ENCODE peak calls at places on chromosome 2, in ten cellular contexts. One of them, this sample, is unnamed.

GRCh38 chr2:156896294-156896693 is 361.2 kb upstream of the GALNT5 start:
- DNase-seq in AG04450: no peak
- DNase-seq in A549: no peak
- DNase-seq in stimulated activated CD4-positive, alpha-beta T cell treated with anti-CD3 and anti-CD28 coated beads, TNF-alpha, amount 100 ng/mL, for 24 hours: no peak
- DNase-seq in Caki2: no peak
- DNase-seq in activated naive CD8-positive, alpha-beta T cell treated with anti-CD3 and anti-CD28 coated beads, Interleukin-2, amount 50 U/mL, for 16 hours: no peak
- DNase-seq in upper lobe of right lung: no peak
- DNase-seq in T-helper 1 cell: no peak
- DNase-seq in Calu3: no peak
- DNase-seq in germinal center: no peak
- DNase-seq in this sample: peak

GRCh38 chr2:60463249-60463648 is 90.2 kb downstream of the BCL11A start:
- DNase-seq in germinal center: no peak
- DNase-seq in A549: no peak
- DNase-seq in T-helper 1 cell: no peak
- DNase-seq in upper lobe of right lung: no peak
- DNase-seq in AG04450: no peak
- DNase-seq in Calu3: no peak
- DNase-seq in Caki2: no peak
- DNase-seq in activated naive CD8-positive, alpha-beta T cell treated with anti-CD3 and anti-CD28 coated beads, Interleukin-2, amount 50 U/mL, for 16 hours: no peak
- DNase-seq in stimulated activated CD4-positive, alpha-beta T cell treated with anti-CD3 and anti-CD28 coated beads, TNF-alpha, amount 100 ng/mL, for 24 hours: no peak
- DNase-seq in this sample: peak

GRCh38 chr2:218783612-218784169 is 1.7 kb downstream of the CYP27A1 start:
- DNase-seq in T-helper 1 cell: no peak
- DNase-seq in A549: no peak
- DNase-seq in germinal center: no peak
- DNase-seq in activated naive CD8-positive, alpha-beta T cell treated with anti-CD3 and anti-CD28 coated beads, Interleukin-2, amount 50 U/mL, for 16 hours: no peak
- DNase-seq in upper lobe of right lung: peak
- DNase-seq in AG04450: no peak
- DNase-seq in Caki2: no peak
- DNase-seq in stimulated activated CD4-positive, alpha-beta T cell treated with anti-CD3 and anti-CD28 coated beads, TNF-alpha, amount 100 ng/mL, for 24 hours: no peak
- DNase-seq in Calu3: no peak
- DNase-seq in this sample: no peak

GRCh38 chr2:105842555-105842954 is 97.8 kb downstream of the NCK2 start:
- DNase-seq in germinal center: no peak
- DNase-seq in upper lobe of right lung: no peak
- DNase-seq in Caki2: no peak
- DNase-seq in T-helper 1 cell: no peak
- DNase-seq in stimulated activated CD4-positive, alpha-beta T cell treated with anti-CD3 and anti-CD28 coated beads, TNF-alpha, amount 100 ng/mL, for 24 hours: no peak
- DNase-seq in Calu3: no peak
- DNase-seq in AG04450: no peak
- DNase-seq in A549: no peak
- DNase-seq in activated naive CD8-positive, alpha-beta T cell treated with anti-CD3 and anti-CD28 coated beads, Interleukin-2, amount 50 U/mL, for 16 hours: no peak
- DNase-seq in this sample: no peak

GRCh38 chr2:237894396-237894979 is 35.1 kb downstream of the RAMP1 start:
- DNase-seq in A549: no peak
- DNase-seq in AG04450: no peak
- DNase-seq in stimulated activated CD4-positive, alpha-beta T cell treated with anti-CD3 and anti-CD28 coated beads, TNF-alpha, amount 100 ng/mL, for 24 hours: no peak
- DNase-seq in Caki2: no peak
- DNase-seq in germinal center: no peak
- DNase-seq in upper lobe of right lung: peak
- DNase-seq in Calu3: no peak
- DNase-seq in activated naive CD8-positive, alpha-beta T cell treated with anti-CD3 and anti-CD28 coated beads, Interleukin-2, amount 50 U/mL, for 16 hours: no peak
- DNase-seq in T-helper 1 cell: no peak
- DNase-seq in this sample: no peak

GRCh38 chr2:112867701-112868631 is 31.4 kb upstream of the IL1B start:
- DNase-seq in activated naive CD8-positive, alpha-beta T cell treated with anti-CD3 and anti-CD28 coated beads, Interleukin-2, amount 50 U/mL, for 16 hours: no peak
- DNase-seq in stimulated activated CD4-positive, alpha-beta T cell treated with anti-CD3 and anti-CD28 coated beads, TNF-alpha, amount 100 ng/mL, for 24 hours: no peak
- DNase-seq in AG04450: no peak
- DNase-seq in upper lobe of right lung: no peak
- DNase-seq in Calu3: no peak
- DNase-seq in Caki2: no peak
- DNase-seq in A549: no peak
- DNase-seq in germinal center: no peak
- DNase-seq in T-helper 1 cell: no peak
- DNase-seq in this sample: no peak

GRCh38 chr2:237073552-237073951 is 12.1 kb upstream of the COPS8 start:
- DNase-seq in upper lobe of right lung: no peak
- DNase-seq in Caki2: no peak
- DNase-seq in A549: no peak
- DNase-seq in stimulated activated CD4-positive, alpha-beta T cell treated with anti-CD3 and anti-CD28 coated beads, TNF-alpha, amount 100 ng/mL, for 24 hours: no peak
- DNase-seq in AG04450: peak
- DNase-seq in T-helper 1 cell: no peak
- DNase-seq in germinal center: no peak
- DNase-seq in activated naive CD8-positive, alpha-beta T cell treated with anti-CD3 and anti-CD28 coated beads, Interleukin-2, amount 50 U/mL, for 16 hours: no peak
- DNase-seq in Calu3: peak
- DNase-seq in this sample: no peak

GRCh38 chr2:176270100-176270750 is 983 bp downstream of the MTX2 start:
- DNase-seq in A549: no peak
- DNase-seq in activated naive CD8-positive, alpha-beta T cell treated with anti-CD3 and anti-CD28 coated beads, Interleukin-2, amount 50 U/mL, for 16 hours: no peak
- DNase-seq in Calu3: no peak
- DNase-seq in stimulated activated CD4-positive, alpha-beta T cell treated with anti-CD3 and anti-CD28 coated beads, TNF-alpha, amount 100 ng/mL, for 24 hours: no peak
- DNase-seq in T-helper 1 cell: no peak
- DNase-seq in Caki2: no peak
- DNase-seq in upper lobe of right lung: no peak
- DNase-seq in AG04450: no peak
- DNase-seq in germinal center: no peak
- DNase-seq in this sample: no peak

GRCh38 chr2:46117994-46118393 is 179.2 kb upstream of the EPAS1 start:
- DNase-seq in T-helper 1 cell: no peak
- DNase-seq in stimulated activated CD4-positive, alpha-beta T cell treated with anti-CD3 and anti-CD28 coated beads, TNF-alpha, amount 100 ng/mL, for 24 hours: no peak
- DNase-seq in A549: no peak
- DNase-seq in Calu3: no peak
- DNase-seq in activated naive CD8-positive, alpha-beta T cell treated with anti-CD3 and anti-CD28 coated beads, Interleukin-2, amount 50 U/mL, for 16 hours: no peak
- DNase-seq in upper lobe of right lung: no peak
- DNase-seq in Caki2: no peak
- DNase-seq in germinal center: no peak
- DNase-seq in AG04450: no peak
- DNase-seq in this sample: no peak

GRCh38 chr2:31504305-31504704 is 76.4 kb downstream of the SRD5A2 start:
- DNase-seq in activated naive CD8-positive, alpha-beta T cell treated with anti-CD3 and anti-CD28 coated beads, Interleukin-2, amount 50 U/mL, for 16 hours: no peak
- DNase-seq in Caki2: no peak
- DNase-seq in germinal center: no peak
- DNase-seq in stimulated activated CD4-positive, alpha-beta T cell treated with anti-CD3 and anti-CD28 coated beads, TNF-alpha, amount 100 ng/mL, for 24 hours: no peak
- DNase-seq in AG04450: no peak
- DNase-seq in upper lobe of right lung: no peak
- DNase-seq in A549: no peak
- DNase-seq in T-helper 1 cell: no peak
- DNase-seq in Calu3: no peak
- DNase-seq in this sample: no peak

GRCh38 chr2:239991689-239992314 is 33.3 kb downstream of the NDUFA10 start:
- DNase-seq in Calu3: no peak
- DNase-seq in A549: peak
- DNase-seq in T-helper 1 cell: no peak
- DNase-seq in upper lobe of right lung: no peak
- DNase-seq in Caki2: peak
- DNase-seq in activated naive CD8-positive, alpha-beta T cell treated with anti-CD3 and anti-CD28 coated beads, Interleukin-2, amount 50 U/mL, for 16 hours: no peak
- DNase-seq in germinal center: peak
- DNase-seq in AG04450: peak
- DNase-seq in stimulated activated CD4-positive, alpha-beta T cell treated with anti-CD3 and anti-CD28 coated beads, TNF-alpha, amount 100 ng/mL, for 24 hours: no peak
- DNase-seq in this sample: peak

GRCh38 chr2:95356821-95357700 is 45.4 kb upstream of the FAHD2A start:
- DNase-seq in A549: no peak
- DNase-seq in Calu3: no peak
- DNase-seq in T-helper 1 cell: no peak
- DNase-seq in upper lobe of right lung: no peak
- DNase-seq in stimulated activated CD4-positive, alpha-beta T cell treated with anti-CD3 and anti-CD28 coated beads, TNF-alpha, amount 100 ng/mL, for 24 hours: no peak
- DNase-seq in germinal center: no peak
- DNase-seq in AG04450: no peak
- DNase-seq in Caki2: no peak
- DNase-seq in activated naive CD8-positive, alpha-beta T cell treated with anti-CD3 and anti-CD28 coated beads, Interleukin-2, amount 50 U/mL, for 16 hours: no peak
- DNase-seq in this sample: no peak

GRCh38 chr2:208501217-208501616 is 94.6 kb downstream of the PTH2R start:
- DNase-seq in T-helper 1 cell: no peak
- DNase-seq in AG04450: no peak
- DNase-seq in Caki2: no peak
- DNase-seq in upper lobe of right lung: no peak
- DNase-seq in A549: no peak
- DNase-seq in stimulated activated CD4-positive, alpha-beta T cell treated with anti-CD3 and anti-CD28 coated beads, TNF-alpha, amount 100 ng/mL, for 24 hours: no peak
- DNase-seq in germinal center: no peak
- DNase-seq in Calu3: peak
- DNase-seq in activated naive CD8-positive, alpha-beta T cell treated with anti-CD3 and anti-CD28 coated beads, Interleukin-2, amount 50 U/mL, for 16 hours: no peak
- DNase-seq in this sample: no peak

GRCh38 chr2:29788066-29788465 is 133.3 kb downstream of the ALK start:
- DNase-seq in A549: no peak
- DNase-seq in activated naive CD8-positive, alpha-beta T cell treated with anti-CD3 and anti-CD28 coated beads, Interleukin-2, amount 50 U/mL, for 16 hours: no peak
- DNase-seq in germinal center: no peak
- DNase-seq in Calu3: no peak
- DNase-seq in Caki2: no peak
- DNase-seq in stimulated activated CD4-positive, alpha-beta T cell treated with anti-CD3 and anti-CD28 coated beads, TNF-alpha, amount 100 ng/mL, for 24 hours: no peak
- DNase-seq in AG04450: no peak
- DNase-seq in T-helper 1 cell: no peak
- DNase-seq in upper lobe of right lung: no peak
- DNase-seq in this sample: no peak

GRCh38 chr2:182655750-182656149 is 60.3 kb upstream of the DNAJC10 start:
- DNase-seq in activated naive CD8-positive, alpha-beta T cell treated with anti-CD3 and anti-CD28 coated beads, Interleukin-2, amount 50 U/mL, for 16 hours: no peak
- DNase-seq in A549: no peak
- DNase-seq in upper lobe of right lung: no peak
- DNase-seq in germinal center: no peak
- DNase-seq in T-helper 1 cell: no peak
- DNase-seq in AG04450: no peak
- DNase-seq in stimulated activated CD4-positive, alpha-beta T cell treated with anti-CD3 and anti-CD28 coated beads, TNF-alpha, amount 100 ng/mL, for 24 hours: no peak
- DNase-seq in Calu3: no peak
- DNase-seq in Caki2: no peak
- DNase-seq in this sample: no peak

GRCh38 chr2:39469807-39470206 is 32.7 kb upstream of the MAP4K3 start:
- DNase-seq in T-helper 1 cell: no peak
- DNase-seq in A549: no peak
- DNase-seq in upper lobe of right lung: no peak
- DNase-seq in Caki2: no peak
- DNase-seq in stimulated activated CD4-positive, alpha-beta T cell treated with anti-CD3 and anti-CD28 coated beads, TNF-alpha, amount 100 ng/mL, for 24 hours: no peak
- DNase-seq in germinal center: peak
- DNase-seq in Calu3: peak
- DNase-seq in activated naive CD8-positive, alpha-beta T cell treated with anti-CD3 and anti-CD28 coated beads, Interleukin-2, amount 50 U/mL, for 16 hours: no peak
- DNase-seq in AG04450: peak
- DNase-seq in this sample: no peak

GRCh38 chr2:146246734-146247523 is 1597.9 kb upstream of the ACVR2A start:
- DNase-seq in Caki2: no peak
- DNase-seq in A549: no peak
- DNase-seq in upper lobe of right lung: no peak
- DNase-seq in T-helper 1 cell: no peak
- DNase-seq in activated naive CD8-positive, alpha-beta T cell treated with anti-CD3 and anti-CD28 coated beads, Interleukin-2, amount 50 U/mL, for 16 hours: no peak
- DNase-seq in Calu3: no peak
- DNase-seq in germinal center: peak
- DNase-seq in AG04450: no peak
- DNase-seq in stimulated activated CD4-positive, alpha-beta T cell treated with anti-CD3 and anti-CD28 coated beads, TNF-alpha, amount 100 ng/mL, for 24 hours: no peak
- DNase-seq in this sample: peak

GRCh38 chr2:218570850-218571249 is 2.2 kb downstream of the CNOT9 start:
- DNase-seq in stimulated activated CD4-positive, alpha-beta T cell treated with anti-CD3 and anti-CD28 coated beads, TNF-alpha, amount 100 ng/mL, for 24 hours: no peak
- DNase-seq in AG04450: no peak
- DNase-seq in T-helper 1 cell: no peak
- DNase-seq in germinal center: no peak
- DNase-seq in activated naive CD8-positive, alpha-beta T cell treated with anti-CD3 and anti-CD28 coated beads, Interleukin-2, amount 50 U/mL, for 16 hours: no peak
- DNase-seq in Caki2: no peak
- DNase-seq in A549: no peak
- DNase-seq in Calu3: no peak
- DNase-seq in upper lobe of right lung: no peak
- DNase-seq in this sample: no peak

GRCh38 chr2:96501886-96502810 is 3.0 kb downstream of the NEURL3 start:
- DNase-seq in Caki2: no peak
- DNase-seq in activated naive CD8-positive, alpha-beta T cell treated with anti-CD3 and anti-CD28 coated beads, Interleukin-2, amount 50 U/mL, for 16 hours: no peak
- DNase-seq in T-helper 1 cell: no peak
- DNase-seq in Calu3: no peak
- DNase-seq in AG04450: no peak
- DNase-seq in A549: no peak
- DNase-seq in stimulated activated CD4-positive, alpha-beta T cell treated with anti-CD3 and anti-CD28 coated beads, TNF-alpha, amount 100 ng/mL, for 24 hours: no peak
- DNase-seq in germinal center: no peak
- DNase-seq in upper lobe of right lung: no peak
- DNase-seq in this sample: no peak

GRCh38 chr2:96131152-96131817 is 7.0 kb downstream of the ASTL start:
- DNase-seq in upper lobe of right lung: no peak
- DNase-seq in A549: no peak
- DNase-seq in AG04450: no peak
- DNase-seq in Calu3: no peak
- DNase-seq in activated naive CD8-positive, alpha-beta T cell treated with anti-CD3 and anti-CD28 coated beads, Interleukin-2, amount 50 U/mL, for 16 hours: no peak
- DNase-seq in Caki2: no peak
- DNase-seq in T-helper 1 cell: no peak
- DNase-seq in germinal center: no peak
- DNase-seq in stimulated activated CD4-positive, alpha-beta T cell treated with anti-CD3 and anti-CD28 coated beads, TNF-alpha, amount 100 ng/mL, for 24 hours: no peak
- DNase-seq in this sample: no peak

GRCh38 chr2:227612546-227613271 is 1.9 kb downstream of the SCYGR3 start:
- DNase-seq in upper lobe of right lung: no peak
- DNase-seq in Caki2: no peak
- DNase-seq in T-helper 1 cell: no peak
- DNase-seq in germinal center: no peak
- DNase-seq in activated naive CD8-positive, alpha-beta T cell treated with anti-CD3 and anti-CD28 coated beads, Interleukin-2, amount 50 U/mL, for 16 hours: no peak
- DNase-seq in A549: no peak
- DNase-seq in stimulated activated CD4-positive, alpha-beta T cell treated with anti-CD3 and anti-CD28 coated beads, TNF-alpha, amount 100 ng/mL, for 24 hours: no peak
- DNase-seq in Calu3: no peak
- DNase-seq in AG04450: no peak
- DNase-seq in this sample: no peak

GRCh38 chr2:171406044-171406443 is 27.7 kb downstream of the METTL8 start:
- DNase-seq in AG04450: no peak
- DNase-seq in stimulated activated CD4-positive, alpha-beta T cell treated with anti-CD3 and anti-CD28 coated beads, TNF-alpha, amount 100 ng/mL, for 24 hours: no peak
- DNase-seq in upper lobe of right lung: no peak
- DNase-seq in Calu3: no peak
- DNase-seq in germinal center: no peak
- DNase-seq in Caki2: no peak
- DNase-seq in activated naive CD8-positive, alpha-beta T cell treated with anti-CD3 and anti-CD28 coated beads, Interleukin-2, amount 50 U/mL, for 16 hours: no peak
- DNase-seq in A549: no peak
- DNase-seq in T-helper 1 cell: no peak
- DNase-seq in this sample: no peak

GRCh38 chr2:69385443-69386151 is 1.4 kb downstream of the GFPT1 start:
- DNase-seq in T-helper 1 cell: no peak
- DNase-seq in stimulated activated CD4-positive, alpha-beta T cell treated with anti-CD3 and anti-CD28 coated beads, TNF-alpha, amount 100 ng/mL, for 24 hours: no peak
- DNase-seq in upper lobe of right lung: no peak
- DNase-seq in Caki2: peak
- DNase-seq in A549: no peak
- DNase-seq in activated naive CD8-positive, alpha-beta T cell treated with anti-CD3 and anti-CD28 coated beads, Interleukin-2, amount 50 U/mL, for 16 hours: no peak
- DNase-seq in Calu3: peak
- DNase-seq in germinal center: no peak
- DNase-seq in AG04450: no peak
- DNase-seq in this sample: no peak

This sample was measured in astrocyte of the cerebellum.